ENCODE peak calls at places on chromosomes 5 and 9, in four cellular contexts. N is GM23338, G is OCI-LY7, K is ascending aorta. V is an unnamed sample.

GRCh38 chr5:153658151-153658550 is 167.7 kb downstream of the GRIA1 start:
- DNase-seq in N (no peak), G (no peak), K (no peak), V (no peak)

GRCh38 chr9:37917315-37917731 is 13.4 kb upstream of the SLC25A51 start:
- DNase-seq in N (no peak), G (no peak), K (no peak), V (no peak)

GRCh38 chr9:86286278-86286677 is 3.9 kb upstream of the ISCA1 start:
- DNase-seq in N (peak), G (no peak), K (no peak), V (no peak)

GRCh38 chr9:99076483-99077171 is 28.3 kb upstream of the TGFBR1 start:
- DNase-seq in N (no peak), G (no peak), K (no peak), V (no peak)

GRCh38 chr9:84062538-84062937 is 81.9 kb downstream of the RMI1 start:
- DNase-seq in N (no peak), G (no peak), K (no peak), V (no peak)

GRCh38 chr9:137087409-137087925 is 682 bp downstream of the MAN1B1 start:
- DNase-seq in N (peak), G (peak), K (no peak), V (no peak)

GRCh38 chr5:36017622-36018021 is 26.4 kb upstream of the UGT3A1 start:
- DNase-seq in N (no peak), G (no peak), K (no peak), V (no peak)

GRCh38 chr9:81595887-81596558 is 93.3 kb downstream of the TLE1 start:
- DNase-seq in N (peak), G (no peak), K (no peak), V (no peak)

GRCh38 chr9:131889437-131890244 is 149.8 kb upstream of the RAPGEF1 start:
- DNase-seq in N (peak), G (no peak), K (no peak), V (no peak)

GRCh38 chr5:1499851-1500250 is 23.9 kb downstream of the LPCAT1 start:
- DNase-seq in N (no peak), G (no peak), K (no peak), V (no peak)

GRCh38 chr9:38133595-38133994 is 64.6 kb upstream of the SHB start:
- DNase-seq in N (no peak), G (no peak), K (no peak), V (no peak)

GRCh38 chr5:32612134-32612888 is 27.0 kb downstream of the SUB1 start:
- DNase-seq in N (no peak), G (no peak), K (no peak), V (no peak)

GRCh38 chr9:136773386-136774044 is 9.2 kb upstream of the LCN15 start:
- DNase-seq in N (peak), G (peak), K (no peak), V (no peak)

GRCh38 chr5:57175586-57175985 is 1.7 kb downstream of the GPBP1 start:
- DNase-seq in N (peak), G (peak), K (no peak), V (no peak)

GRCh38 chr5:151786468-151786867 is 14.7 kb downstream of the G3BP1 start:
- DNase-seq in N (no peak), G (no peak), K (no peak), V (no peak)

GRCh38 chr5:151684690-151685361 is 1.9 kb downstream of the SPARC start:
- DNase-seq in N (peak), G (no peak), K (peak), V (no peak)

GRCh38 chr9:128770286-128770685 is 1.4 kb downstream of the ZER1 start:
- DNase-seq in N (no peak), G (no peak), K (no peak), V (no peak)

GRCh38 chr9:124291801-124292396 is 34.1 kb downstream of the NEK6 start:
- DNase-seq in N (no peak), G (peak), K (peak), V (no peak)

GRCh38 chr9:127970401-127971313 is 10.1 kb downstream of the EEIG1 start:
- DNase-seq in N (no peak), G (peak), K (no peak), V (peak)

GRCh38 chr9:29850664-29851063 is 2277.4 kb upstream of the C9orf72 start:
- DNase-seq in N (no peak), G (no peak), K (no peak), V (no peak)

GRCh38 chr9:13952906-13953305 is 361.0 kb downstream of the NFIB start:
- DNase-seq in N (no peak), G (no peak), K (no peak), V (no peak)

GRCh38 chr5:92674322-92674721 is 906.7 kb downstream of the NR2F1-AS1 start:
- DNase-seq in N (peak), G (no peak), K (no peak), V (no peak)

GRCh38 chr9:6219040-6219439 is 3.4 kb downstream of the IL33 start:
- DNase-seq in N (no peak), G (no peak), K (no peak), V (no peak)

GRCh38 chr9:86614871-86615849 is 260.9 kb upstream of the TUT7 start:
- DNase-seq in N (peak), G (peak), K (no peak), V (no peak)

GRCh38 chr5:108129129-108129528 is 252.8 kb downstream of the FBXL17 start:
- DNase-seq in N (no peak), G (no peak), K (no peak), V (no peak)

GRCh38 chr9:84456526-84456925 is 116.0 kb upstream of the SLC28A3 start:
- DNase-seq in N (no peak), G (no peak), K (no peak), V (no peak)

GRCh38 chr9:124450241-124450924 is at the start of gene ADGRD2:
- DNase-seq in N (peak), G (no peak), K (no peak), V (no peak)

GRCh38 chr5:33423018-33423630 is 17.6 kb upstream of the TARS1 start:
- DNase-seq in N (peak), G (peak), K (no peak), V (no peak)

DNA sequence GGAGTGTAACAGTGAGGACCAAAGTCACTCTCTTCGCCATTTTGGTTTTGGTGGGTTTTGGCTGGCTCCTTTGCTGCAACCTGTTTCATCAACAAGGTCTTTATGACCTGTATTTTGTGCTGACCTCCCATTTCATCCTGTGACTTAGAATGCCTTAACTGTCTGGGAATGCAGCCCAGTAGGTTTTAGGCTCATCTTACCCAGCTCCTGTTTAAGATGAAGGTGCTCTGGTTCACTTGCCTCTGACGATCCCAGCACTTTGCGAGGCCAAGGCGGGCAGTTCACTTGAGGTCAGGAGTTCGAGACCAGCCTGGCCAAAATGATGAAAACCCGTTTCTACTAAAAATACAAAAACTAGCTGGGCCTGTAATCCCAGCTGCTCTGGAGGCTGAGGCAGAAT is 1.8 kb upstream of the CKS2 start:
- DNase-seq in N (no peak), G (no peak), K (no peak), V (no peak)
- H3K4me3 ChIP-seq in N (peak), G (peak), K (no peak), V (no peak)

GRCh38 chr5:167900521-167900920 is 390.9 kb upstream of the WWC1 start:
- DNase-seq in N (no peak), G (no peak), K (no peak), V (no peak)

GRCh38 chr5:167898361-167899042 is 392.9 kb upstream of the WWC1 start:
- DNase-seq in N (peak), G (no peak), K (no peak), V (no peak)

GRCh38 chr5:167897371-167897770 is 394.1 kb upstream of the WWC1 start:
- DNase-seq in N (no peak), G (no peak), K (no peak), V (no peak)

GRCh38 chr5:167902298-167902697 is 389.1 kb upstream of the WWC1 start:
- DNase-seq in N (no peak), G (no peak), K (no peak), V (no peak)

DNA sequence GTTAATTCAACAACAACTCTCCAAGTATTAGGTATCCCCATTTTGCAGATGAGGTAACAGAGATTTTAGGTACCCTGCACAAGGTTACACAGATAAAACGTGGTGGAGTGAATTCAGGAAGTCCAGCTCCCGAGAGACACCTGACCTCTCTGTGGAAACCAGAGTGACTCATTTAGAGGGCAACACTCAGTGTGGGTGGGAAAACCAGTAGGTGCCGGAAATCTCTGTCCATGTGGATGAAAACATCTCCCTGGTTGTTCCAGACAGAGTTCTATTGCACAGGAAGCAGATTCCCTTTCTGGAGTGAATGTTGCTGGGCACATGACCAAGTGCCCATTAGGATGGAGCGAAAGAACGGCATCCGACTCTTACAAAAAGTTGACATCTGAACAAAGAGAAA is 392.0 kb upstream of the WWC1 start:
- DNase-seq in N (no peak), G (no peak), K (no peak), V (no peak)
- TF ChIP-seq CTCF in N (no peak), G (no peak), K (no peak), V (no peak)

GRCh38 chr5:149144637-149145036 is 3.3 kb downstream of the ABLIM3 start:
- DNase-seq in N (no peak), G (no peak), K (no peak), V (no peak)

GRCh38 chr5:149145138-149145537 is 3.8 kb downstream of the ABLIM3 start:
- DNase-seq in N (no peak), G (no peak), K (no peak), V (no peak)

GRCh38 chr5:149141224-149141956 is at the start of gene ABLIM3:
- DNase-seq in N (peak), G (peak), K (peak), V (no peak)

GRCh38 chr5:149141957-149142851 is 911 bp downstream of the ABLIM3 start:
- DNase-seq in N (peak), G (no peak), K (peak), V (no peak)

GRCh38 chr5:149143470-149143869 is 2.2 kb downstream of the ABLIM3 start:
- DNase-seq in N (no peak), G (no peak), K (no peak), V (no peak)
- H3K4me3 ChIP-seq in N (no peak), G (no peak), K (peak), V (no peak)

GRCh38 chr5:53318303-53318702 is 162.1 kb upstream of the FST start:
- DNase-seq in N (peak), G (no peak), K (no peak), V (no peak)
- TF ChIP-seq CTCF in N (peak), G (peak), K (no peak), V (peak)

GRCh38 chr5:124880903-124881302 is 134.5 kb upstream of the ZNF608 start:
- DNase-seq in N (no peak), G (no peak), K (no peak), V (no peak)

GRCh38 chr5:124876983-124877382 is 130.5 kb upstream of the ZNF608 start:
- DNase-seq in N (no peak), G (no peak), K (no peak), V (no peak)

GRCh38 chr5:124876564-124876963 is 130.1 kb upstream of the ZNF608 start:
- DNase-seq in N (no peak), G (no peak), K (no peak), V (no peak)

GRCh38 chr5:124877501-124878146 is 131.2 kb upstream of the ZNF608 start:
- DNase-seq in N (no peak), G (no peak), K (no peak), V (no peak)

DNA sequence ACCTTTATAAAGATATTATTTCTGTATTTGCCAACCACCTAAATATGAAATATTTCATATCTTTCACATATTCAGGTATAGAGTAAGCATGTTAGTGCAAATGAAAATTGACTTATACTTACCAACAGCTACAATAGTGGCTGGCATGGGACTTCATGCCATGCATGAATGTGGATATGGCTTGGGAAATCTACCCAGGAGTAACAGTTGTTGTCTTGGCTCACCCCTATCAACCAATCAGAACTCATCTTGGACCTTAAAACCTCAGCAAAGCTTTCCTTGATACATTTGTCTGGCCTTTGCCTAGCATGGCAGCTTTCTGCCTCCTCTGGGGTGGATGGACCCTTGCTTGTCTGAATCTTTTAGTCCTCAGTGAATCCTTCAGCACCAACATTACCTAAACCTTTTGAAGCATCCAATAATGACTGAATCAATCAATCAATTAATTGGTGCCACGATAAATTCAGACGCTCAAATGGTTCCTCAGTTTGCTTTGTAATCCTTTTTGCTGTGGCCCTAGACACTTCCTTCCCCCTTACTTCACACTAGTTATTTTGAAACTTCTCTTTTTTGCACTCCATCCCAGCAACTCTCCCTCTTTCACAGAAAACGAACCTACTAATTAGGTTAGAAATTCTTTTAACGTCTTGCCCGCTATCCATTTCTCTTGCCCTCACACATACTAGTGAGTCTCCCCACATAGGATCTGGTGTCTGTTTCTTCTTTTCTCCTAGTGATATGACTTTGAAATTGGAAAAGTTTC is 132.3 kb upstream of the ZNF608 start:
- DNase-seq in N (no peak), G (no peak), K (no peak), V (no peak)
- H3K4me3 ChIP-seq in N (no peak), G (no peak), K (no peak), V (no peak)

DNA sequence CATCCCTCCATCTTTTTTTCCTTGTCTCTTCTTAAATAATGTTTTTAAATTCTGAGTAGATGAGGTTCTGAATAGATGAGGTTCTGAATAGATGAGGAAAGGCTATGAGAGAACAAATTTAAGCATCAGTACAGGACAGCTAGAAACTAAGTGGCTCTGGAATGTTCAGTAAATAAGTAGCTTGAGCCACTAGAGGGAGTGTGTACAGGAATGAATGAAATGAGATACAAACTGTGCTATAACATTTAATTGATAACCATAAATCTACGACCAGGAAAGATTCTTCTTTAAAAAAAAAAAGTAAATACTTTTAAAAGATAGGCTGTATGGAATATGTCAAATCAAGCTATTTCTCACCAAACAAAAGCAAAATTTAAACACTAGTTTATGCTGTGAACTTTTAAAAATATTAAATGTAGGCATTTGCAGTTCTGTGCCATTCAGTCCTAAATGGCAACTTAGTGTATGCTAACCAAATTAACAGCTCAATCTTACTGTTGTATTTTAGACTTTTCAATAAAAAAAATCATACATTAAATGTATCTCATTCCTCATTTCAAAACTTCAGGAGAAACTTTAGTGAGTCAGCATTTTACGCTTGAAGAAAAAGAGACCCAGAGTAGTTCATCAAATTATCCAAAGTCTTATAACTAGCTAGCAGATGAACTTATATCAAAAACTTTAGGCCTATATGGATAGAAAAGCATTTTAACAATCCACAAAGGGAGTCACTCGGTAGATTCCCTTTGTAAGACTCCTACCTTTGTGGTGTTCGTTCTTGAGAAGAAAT is 70.4 kb upstream of the SNX2 start:
- DNase-seq in N (peak), G (peak), K (no peak), V (no peak)
- TF ChIP-seq CTCF in N (peak), G (peak), K (peak), V (peak)

GRCh38 chr5:113487779-113488644 is at the start of gene MCC:
- DNase-seq in N (peak), G (no peak), K (peak), V (no peak)
- H3K4me3 ChIP-seq in N (peak), G (no peak), K (peak), V (peak)

GRCh38 chr5:90135979-90136378 is 273.6 kb downstream of the CETN3 start:
- DNase-seq in N (peak), G (peak), K (peak), V (no peak)
- TF ChIP-seq CTCF in N (peak), G (peak), K (peak), V (peak)

DNA sequence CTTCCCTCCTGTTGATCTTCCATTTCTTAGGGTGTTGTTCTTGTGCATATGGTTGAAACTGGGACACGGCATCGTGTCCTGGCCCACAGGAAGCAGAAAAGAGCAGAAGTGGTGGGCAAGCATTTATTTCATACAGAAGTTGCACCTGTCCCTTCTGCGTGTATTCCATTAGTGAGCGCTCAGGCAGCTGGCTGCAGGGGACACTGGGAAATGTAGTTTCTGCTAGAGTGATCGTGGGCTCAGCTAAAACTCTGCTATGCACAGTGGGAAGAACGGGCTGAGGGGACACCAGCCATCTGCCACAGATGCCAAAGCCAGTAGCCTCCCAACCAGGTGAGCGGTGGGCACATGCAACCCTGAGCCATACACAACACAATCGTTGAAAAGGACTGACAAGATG is 57.4 kb upstream of the ASS1 start:
- DNase-seq in N (no peak), G (no peak), K (no peak), V (no peak)
- H3K4me3 ChIP-seq in N (no peak), G (no peak), K (no peak), V (no peak)

DNA sequence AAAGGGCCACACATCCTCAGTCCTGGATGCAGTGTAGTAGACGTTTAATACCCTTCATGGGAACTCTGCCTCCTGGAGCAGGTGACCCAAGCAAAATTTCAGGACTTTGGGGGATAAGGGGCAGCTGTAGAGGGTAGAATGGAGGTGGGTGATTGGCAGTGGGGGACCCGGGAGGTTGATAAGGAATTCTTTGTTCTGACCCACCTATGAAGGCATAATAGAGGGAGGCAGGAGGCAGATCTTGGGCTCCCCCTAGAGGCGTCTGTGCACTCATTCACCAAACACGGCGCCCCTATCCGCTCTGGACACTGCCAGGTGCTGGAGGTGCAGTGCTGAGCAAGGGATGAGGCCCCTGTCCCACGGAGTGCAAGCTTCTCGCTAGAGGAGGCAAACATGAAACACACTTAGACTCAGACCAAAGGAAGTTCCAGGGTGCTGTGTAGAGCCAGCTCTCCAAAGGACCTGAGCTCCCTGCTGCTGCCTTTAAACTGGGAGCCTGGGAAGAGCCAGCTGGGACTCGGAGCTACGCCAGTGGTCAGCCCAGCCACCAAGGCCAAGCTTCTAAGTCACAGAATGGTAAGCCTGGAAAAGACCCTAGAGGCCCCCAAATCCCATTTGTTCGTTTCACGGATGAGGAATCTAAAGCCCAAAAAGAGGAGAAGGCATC is 7.7 kb downstream of the IL17B start:
- DNase-seq in N (peak), G (peak), K (peak), V (no peak)
- TF ChIP-seq CTCF in N (peak), G (peak), K (peak), V (peak)

V was measured in GM12864.